ENCODE peak calls at places on chromosomes 5 and 9, in seven cellular contexts. D is OCI-LY7, N is A549, G is left lung, C is tibial nerve, J is fibroblast of pulmonary artery, R is epithelial cell of esophagus. Y is an unnamed sample.

GRCh38 chr9:98234231-98234825 is 21.1 kb downstream of the TBC1D2 start:
- DNase-seq in D (no peak), N (no peak), G (no peak), C (no peak), J (no peak), R (no peak), Y (no peak)

GRCh38 chr9:135166566-135166965 is 79.1 kb downstream of the OLFM1 start:
- DNase-seq in D (no peak), N (no peak), G (no peak), C (no peak), J (no peak), R (no peak), Y (no peak)

GRCh38 chr9:37705787-37706186 is 47.8 kb upstream of the TRMT10B start:
- DNase-seq in D (no peak), N (no peak), G (no peak), C (no peak), J (no peak), R (no peak), Y (no peak)

GRCh38 chr9:93574091-93574899 is 2.1 kb upstream of the PHF2 start:
- DNase-seq in D (peak), N (no peak), G (no peak), C (no peak), J (no peak), R (no peak), Y (no peak)

GRCh38 chr5:69308046-69308553 is 24.5 kb downstream of the CCDC125 start:
- DNase-seq in D (no peak), N (no peak), G (no peak), C (no peak), J (no peak), R (no peak), Y (no peak)

GRCh38 chr9:92325991-92326500 is 293 bp downstream of the CENPP start:
- DNase-seq in D (peak), N (no peak), G (no peak), C (no peak), J (no peak), R (peak), Y (peak)

GRCh38 chr5:66362676-66363075 is 218.6 kb downstream of the SREK1 start:
- DNase-seq in D (no peak), N (no peak), G (no peak), C (no peak), J (no peak), R (no peak), Y (no peak)

GRCh38 chr9:14209399-14209990 is 104.4 kb downstream of the NFIB start:
- DNase-seq in D (no peak), N (no peak), G (no peak), C (no peak), J (no peak), R (peak), Y (no peak)

GRCh38 chr9:133526721-133527321 is 2.1 kb upstream of the MYMK start:
- DNase-seq in D (no peak), N (no peak), G (no peak), C (no peak), J (peak), R (no peak), Y (no peak)

GRCh38 chr5:4977421-4977820 is 162.7 kb upstream of the ADAMTS16 start:
- DNase-seq in D (no peak), N (no peak), G (no peak), C (no peak), J (no peak), R (no peak), Y (no peak)

GRCh38 chr9:100100268-100100667 is 1.2 kb downstream of the INVS start:
- DNase-seq in D (no peak), N (no peak), G (no peak), C (no peak), J (no peak), R (no peak), Y (no peak)

GRCh38 chr9:698276-698675 is 143.2 kb upstream of the DMRT1 start:
- DNase-seq in D (no peak), N (no peak), G (no peak), C (no peak), J (peak), R (peak), Y (no peak)

DNA sequence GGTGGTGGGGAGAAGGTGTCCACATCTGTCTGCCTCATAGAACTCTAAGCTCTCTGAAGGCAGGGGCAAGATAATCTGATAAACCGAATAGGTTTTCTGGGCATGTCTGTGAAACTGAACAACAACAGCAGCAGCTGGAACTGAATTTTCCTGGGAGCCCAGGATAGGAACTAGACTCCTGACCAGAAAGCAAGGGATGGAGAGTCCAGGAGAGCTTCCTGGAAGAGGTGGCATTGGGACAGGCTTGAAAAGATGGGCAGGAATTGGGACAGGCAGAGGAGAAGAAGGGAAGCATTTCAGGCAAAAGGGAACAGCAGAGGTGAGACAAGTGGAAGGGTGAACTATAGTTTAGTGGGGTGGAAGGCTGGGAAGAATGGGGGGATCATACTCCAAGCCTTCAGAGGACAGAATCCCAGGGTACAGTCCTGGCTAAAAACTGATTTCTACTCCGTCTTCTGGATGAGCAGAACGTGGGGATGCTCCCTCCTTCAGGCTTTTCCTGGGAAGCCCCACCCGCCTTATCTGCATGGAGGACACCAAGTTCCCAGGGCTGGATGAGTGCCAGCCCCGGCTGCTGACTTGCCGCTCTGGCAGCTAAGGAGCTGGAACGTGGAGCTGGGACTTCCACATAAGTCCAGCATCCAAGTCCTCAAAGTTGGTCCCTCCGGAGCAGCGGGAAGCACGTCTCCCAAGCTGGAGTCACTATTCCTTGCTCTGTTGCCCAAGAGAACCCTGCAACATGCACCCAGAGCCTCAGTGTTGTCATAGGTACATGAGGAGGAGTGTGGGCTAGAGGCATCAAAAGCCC is 13.9 kb upstream of the KIF12 start:
- DNase-seq in D (no peak), N (peak), G (peak), C (peak), J (peak), R (peak), Y (no peak)
- H3K4me3 ChIP-seq in D (no peak), N (no peak), G (no peak), C (no peak), J (no peak), R (no peak), Y (no peak)

GRCh38 chr5:127933348-127933747 is 150.2 kb upstream of the SLC12A2 start:
- DNase-seq in D (no peak), N (no peak), G (no peak), C (no peak), J (no peak), R (no peak), Y (no peak)

GRCh38 chr5:127936439-127936972 is 147.1 kb upstream of the SLC12A2 start:
- DNase-seq in D (no peak), N (no peak), G (no peak), C (no peak), J (no peak), R (peak), Y (peak)

GRCh38 chr5:127938746-127939145 is 144.8 kb upstream of the SLC12A2 start:
- DNase-seq in D (no peak), N (no peak), G (no peak), C (no peak), J (no peak), R (no peak), Y (no peak)

GRCh38 chr5:127934791-127935256 is 148.7 kb upstream of the SLC12A2 start:
- DNase-seq in D (no peak), N (peak), G (peak), C (no peak), J (peak), R (peak), Y (no peak)

DNA sequence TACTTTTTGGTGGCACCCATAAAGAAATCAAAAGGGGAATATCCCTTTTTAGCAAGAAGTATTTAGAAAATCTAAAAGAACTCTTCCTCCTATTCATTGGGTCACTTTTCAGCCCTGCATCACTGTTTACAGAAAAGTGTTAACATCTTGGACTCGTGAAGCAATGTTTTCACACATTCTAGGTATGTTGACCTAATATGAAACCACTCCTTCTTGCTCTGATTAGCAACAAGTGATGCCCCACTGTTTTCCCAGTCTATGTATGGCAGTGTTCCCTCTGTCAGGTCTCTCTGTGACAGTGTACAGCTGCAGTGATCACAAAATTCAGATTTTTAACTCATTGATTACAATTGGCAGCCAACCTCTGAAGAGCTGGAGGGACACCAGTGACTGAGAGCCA is 148.2 kb upstream of the SLC12A2 start:
- DNase-seq in D (no peak), N (peak), G (no peak), C (no peak), J (no peak), R (peak), Y (no peak)
- TF ChIP-seq CTCF in D (no peak), N (no peak), G (no peak), C (no peak), J (no peak), R (no peak), Y (no peak)

DNA sequence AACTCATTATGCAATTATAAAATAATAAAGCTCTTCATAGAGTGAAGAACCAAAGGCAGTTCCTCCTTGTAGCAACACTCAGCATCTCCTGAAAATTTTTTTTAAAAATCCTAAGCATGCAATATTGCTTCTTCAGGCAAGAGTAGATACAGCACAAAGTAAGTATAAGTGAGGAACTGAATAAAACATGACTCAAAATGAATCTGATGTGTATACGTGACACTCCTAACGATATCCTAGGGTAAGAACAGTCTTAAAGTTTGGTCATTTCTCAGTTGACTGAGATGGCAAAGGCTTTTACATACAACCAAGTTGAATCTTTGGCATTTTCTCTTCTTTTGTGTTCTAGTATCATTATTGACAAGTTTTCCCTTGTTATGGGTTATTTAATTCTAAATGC is 41.1 kb upstream of the AOPEP start:
- DNase-seq in D (no peak), N (no peak), G (no peak), C (no peak), J (no peak), R (no peak), Y (no peak)
- H3K4me3 ChIP-seq in D (no peak), N (no peak), G (no peak), C (no peak), J (no peak), R (no peak), Y (no peak)

GRCh38 chr9:131523086-131523388 is 8.0 kb downstream of the UCK1 start:
- DNase-seq in D (no peak), N (no peak), G (no peak), C (no peak), J (no peak), R (no peak), Y (no peak)

GRCh38 chr9:131522257-131523085 is 8.6 kb downstream of the UCK1 start:
- DNase-seq in D (no peak), N (no peak), G (no peak), C (no peak), J (no peak), R (no peak), Y (no peak)

GRCh38 chr9:131520448-131520847 is 10.6 kb downstream of the UCK1 start:
- DNase-seq in D (no peak), N (no peak), G (no peak), C (no peak), J (no peak), R (no peak), Y (no peak)

GRCh38 chr9:131521822-131522221 is 9.2 kb downstream of the UCK1 start:
- DNase-seq in D (no peak), N (no peak), G (no peak), C (no peak), J (no peak), R (no peak), Y (no peak)

GRCh38 chr9:131521203-131521602 is 9.9 kb downstream of the UCK1 start:
- DNase-seq in D (no peak), N (no peak), G (no peak), C (no peak), J (no peak), R (no peak), Y (no peak)
- TF ChIP-seq CTCF in D (no peak), N (no peak), G (no peak), C (no peak), J (no peak), R (no peak), Y (no peak)

DNA sequence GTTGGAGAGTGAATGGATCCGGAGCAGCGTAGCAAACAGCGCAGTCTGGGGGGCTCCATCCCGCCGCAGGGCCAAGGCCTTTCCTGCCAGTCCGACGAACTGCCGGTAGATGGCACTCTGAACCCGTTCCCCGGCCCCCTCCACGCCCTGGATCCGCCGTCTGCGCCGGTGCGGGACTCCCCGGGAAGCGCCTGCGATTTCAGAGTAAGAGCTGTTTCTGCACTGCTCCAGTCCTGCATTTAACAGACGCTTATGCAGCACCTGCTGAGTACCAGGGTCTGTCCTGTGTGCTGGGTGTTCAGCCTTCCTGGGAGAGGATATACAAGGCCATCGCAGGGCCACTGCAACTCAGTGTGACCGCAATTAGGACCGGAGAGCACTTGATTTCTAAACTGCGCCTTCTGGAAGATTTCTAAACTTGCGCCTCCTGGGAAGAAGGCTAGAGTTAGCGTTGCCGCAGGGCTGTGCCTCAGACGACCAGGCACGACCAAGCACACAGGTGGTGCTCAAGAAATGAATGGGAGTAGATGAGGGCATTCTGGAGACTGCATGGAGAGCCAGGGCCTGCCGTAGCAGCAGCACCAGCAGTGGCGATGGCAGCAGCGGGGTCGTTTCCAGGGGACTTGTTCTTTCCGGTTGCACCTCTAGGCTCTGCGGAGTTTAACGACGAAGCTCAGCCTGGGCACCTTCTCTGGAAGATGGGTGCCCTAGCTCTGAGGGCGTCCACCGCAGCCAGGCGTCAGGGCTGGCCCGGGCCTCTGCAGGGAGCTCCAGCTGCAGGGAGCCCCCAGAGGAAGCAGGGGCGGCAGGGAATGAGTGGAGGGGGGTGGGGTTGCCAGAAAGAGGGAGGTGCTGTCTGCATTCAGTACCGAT is 14.3 kb upstream of the TIFAB start:
- DNase-seq in D (no peak), N (peak), G (peak), C (peak), J (peak), R (peak), Y (peak)
- H3K4me3 ChIP-seq in D (no peak), N (no peak), G (no peak), C (peak), J (peak), R (no peak), Y (no peak)

DNA sequence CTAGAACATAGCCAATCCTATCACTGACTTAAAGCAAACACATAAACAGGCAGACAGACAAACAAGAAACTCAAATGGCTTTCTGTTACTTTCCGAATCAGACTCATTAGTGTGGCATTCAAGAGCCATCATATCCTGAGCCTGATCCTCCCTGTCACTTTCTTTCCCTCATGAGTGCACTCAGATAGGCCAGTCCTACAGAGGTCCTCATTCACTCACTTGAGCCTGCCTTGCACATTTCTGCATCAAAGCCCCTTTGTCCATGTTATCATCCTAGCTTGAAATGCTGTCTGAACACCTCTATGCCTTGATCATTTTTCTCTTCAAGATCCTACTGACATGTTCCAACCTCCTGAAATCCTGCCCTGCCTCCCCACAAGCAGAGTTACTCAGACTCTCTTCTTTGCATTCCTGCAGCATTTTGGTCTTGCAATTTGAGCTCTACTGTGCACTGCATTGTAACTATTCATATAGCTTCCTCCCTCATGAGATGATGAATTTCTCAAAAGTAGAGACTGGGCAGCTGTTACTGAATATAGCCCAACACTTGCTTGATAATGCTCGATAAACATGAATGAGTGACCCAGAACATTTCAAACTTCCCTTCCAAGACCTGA is 126.9 kb downstream of the PALM2AKAP2 start:
- DNase-seq in D (peak), N (no peak), G (no peak), C (no peak), J (peak), R (peak), Y (peak)
- TF ChIP-seq CTCF in D (peak), N (no peak), G (no peak), C (no peak), J (peak), R (no peak), Y (no peak)

DNA sequence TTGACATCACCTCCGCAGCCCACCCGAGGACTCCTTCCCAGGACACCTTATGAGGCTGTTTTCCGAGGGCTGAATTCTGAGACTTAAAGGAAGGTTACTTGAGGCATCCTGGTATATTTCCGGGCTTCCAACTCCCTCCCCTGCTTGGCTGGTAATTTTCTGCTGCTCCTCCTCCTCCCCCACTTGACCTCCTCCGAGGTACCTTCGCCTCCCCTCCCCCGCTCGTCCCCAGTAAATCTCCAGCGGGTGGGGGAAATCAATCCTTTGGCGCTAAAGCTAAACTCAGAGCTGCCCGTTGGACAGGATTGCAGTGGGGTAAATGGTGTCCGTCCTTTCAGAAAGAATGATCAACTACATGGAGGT is 4.9 kb upstream of the ISL1 start:
- DNase-seq in D (no peak), N (no peak), G (no peak), C (no peak), J (no peak), R (no peak), Y (no peak)
- H3K4me3 ChIP-seq in D (no peak), N (no peak), G (no peak), C (peak), J (no peak), R (peak), Y (no peak)

DNA sequence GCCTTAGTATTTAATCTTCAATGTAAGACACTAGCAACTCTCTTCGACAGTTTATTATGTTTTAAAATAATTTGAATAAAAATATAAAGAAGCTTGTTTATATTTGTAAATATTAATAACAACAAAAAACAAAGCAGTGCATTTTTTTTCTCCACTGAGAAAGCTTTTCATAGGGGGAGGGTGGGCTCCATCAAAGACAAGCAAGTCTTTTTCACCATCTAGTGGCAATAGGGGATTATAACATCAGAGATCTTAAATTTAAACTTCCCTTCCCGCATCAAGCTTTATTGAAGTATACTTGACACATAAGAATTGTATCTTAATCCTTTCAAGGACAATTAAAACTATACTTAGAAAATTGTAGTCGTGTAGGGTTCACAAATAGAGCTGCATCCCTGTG is 9.3 kb upstream of the OR13F1 start:
- DNase-seq in D (peak), N (peak), G (no peak), C (no peak), J (no peak), R (no peak), Y (no peak)
- TF ChIP-seq CTCF in D (peak), N (peak), G (no peak), C (no peak), J (no peak), R (peak), Y (no peak)

GRCh38 chr5:43461066-43461465 is 22.6 kb downstream of the TMEM267 start:
- DNase-seq in D (no peak), N (no peak), G (no peak), C (no peak), J (no peak), R (no peak), Y (no peak)

DNA sequence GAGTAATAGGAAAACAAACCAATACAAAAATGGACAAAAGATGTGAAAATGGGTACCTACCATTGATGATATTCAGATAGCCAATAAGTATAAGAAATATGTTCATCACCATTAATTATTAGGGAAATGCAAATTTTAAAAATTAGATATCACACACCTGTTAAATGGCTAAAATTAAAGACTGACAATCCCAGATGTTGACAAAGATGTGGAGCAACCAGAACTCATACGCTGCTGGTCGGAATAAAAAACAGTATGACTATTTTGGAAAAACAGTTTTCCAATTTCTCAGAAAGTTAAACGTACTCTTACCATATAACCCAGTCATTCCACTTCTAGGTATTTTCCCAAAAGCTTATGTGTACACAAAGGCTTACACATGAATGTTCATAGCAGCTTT is 27.1 kb downstream of the TMEM267 start:
- DNase-seq in D (no peak), N (no peak), G (no peak), C (no peak), J (no peak), R (no peak), Y (no peak)
- H3K4me3 ChIP-seq in D (no peak), N (no peak), G (no peak), C (no peak), J (no peak), R (no peak), Y (no peak)